ENCODE peak calls at places on chromosomes 3 and 15, in six cellular contexts. T, W, N, M, G and I are unnamed samples.
A peak's percentile ranks its signal among the peaks of the same experiment; 100 is the strongest.

GRCh38 chr3:195908439-195909293 is at the start of gene TNK2:
- DNase-seq in W (no peak), N (no peak), T (no peak), G (peak; percentile 50), M (peak; percentile 33), I (peak; percentile 55)

GRCh38 chr3:148816971-148817519 is 10.6 kb upstream of the CPB1 start:
- DNase-seq in T (no peak), W (no peak), M (no peak), G (no peak), N (no peak), I (no peak)

GRCh38 chr15:65414841-65415621 is 7.7 kb downstream of the IGDCC4 start:
- DNase-seq in W (peak; percentile 89), N (no peak), M (no peak), T (no peak), G (no peak), I (peak; percentile 63)

GRCh38 chr3:61574854-61575253 is 13.5 kb downstream of the PTPRG start:
- DNase-seq in M (no peak), N (no peak), T (no peak), W (no peak), G (no peak), I (no peak)

GRCh38 chr15:80846416-80846815 is 67.2 kb downstream of the CEMIP start:
- DNase-seq in N (no peak), M (no peak), T (no peak), W (no peak), G (no peak), I (no peak)

GRCh38 chr15:101244039-101244781 is 7.6 kb downstream of the CHSY1 start:
- DNase-seq in W (no peak), N (no peak), T (no peak), M (no peak), G (no peak), I (no peak)

GRCh38 chr15:49190586-49190985 is 20.5 kb downstream of the GALK2 start:
- DNase-seq in N (no peak), T (no peak), G (no peak), W (no peak), M (no peak), I (peak; percentile 41)

GRCh38 chr3:43221076-43221475 is 65.3 kb upstream of the SNRK start:
- DNase-seq in T (no peak), N (no peak), M (no peak), W (no peak), G (no peak), I (no peak)

GRCh38 chr3:147420361-147421183 is 11.4 kb downstream of the ZIC1 start:
- DNase-seq in N (no peak), W (no peak), G (no peak), T (no peak), M (no peak), I (no peak)

GRCh38 chr3:150945226-150945625 is 27.3 kb downstream of the CLRN1 start:
- DNase-seq in M (no peak), T (no peak), G (no peak), W (no peak), N (peak; percentile 17), I (no peak)

GRCh38 chr3:23567917-23568316 is 237.8 kb upstream of the UBE2E1 start:
- DNase-seq in W (no peak), T (no peak), N (no peak), M (no peak), G (no peak), I (no peak)

DNA sequence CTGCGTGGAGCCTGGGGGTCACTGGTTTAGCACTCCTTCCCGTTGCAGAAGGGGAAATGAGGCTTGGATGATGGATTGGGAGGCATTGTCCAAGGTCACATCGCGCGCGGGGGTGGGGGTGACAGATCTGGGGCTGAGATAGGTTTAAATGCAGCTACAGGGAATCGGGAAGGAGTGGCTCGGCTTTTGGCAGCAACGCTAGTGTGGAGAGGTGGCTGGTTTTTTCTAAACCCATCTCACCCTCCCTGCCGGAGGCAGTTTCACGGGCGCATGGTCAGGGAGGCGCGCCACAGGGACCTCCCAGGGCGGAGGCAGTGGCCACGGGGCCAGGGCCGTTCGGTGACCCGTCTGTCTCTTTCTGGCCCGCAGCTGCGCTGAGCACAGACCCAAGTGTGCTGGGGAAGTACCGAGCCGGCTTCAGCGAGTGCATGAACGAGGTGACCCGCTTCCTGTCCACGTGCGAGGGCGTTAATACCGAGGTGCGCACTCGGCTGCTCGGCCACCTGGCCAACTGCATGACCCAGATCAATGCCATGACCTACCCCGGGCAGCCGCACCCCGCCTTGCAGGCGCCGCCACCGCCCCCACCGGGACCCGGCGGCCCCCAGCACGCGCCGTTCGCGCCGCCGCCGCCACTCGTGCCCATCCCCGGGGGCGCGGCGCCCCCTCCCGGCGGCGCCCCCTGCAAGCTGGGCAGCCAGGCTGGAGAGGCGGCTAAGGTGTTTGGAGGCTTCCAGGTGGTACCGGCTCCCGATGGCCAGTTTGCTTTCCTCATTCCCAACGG is 1.6 kb downstream of the HES1 start:
- DNase-seq in N (peak; percentile 41), M (peak; percentile 21), G (peak; percentile 60), T (peak; percentile 65), W (peak; percentile 35), I (peak; percentile 39)
- H3K4me1 ChIP-seq in N (peaks cover 44% of the 10 kb centered on the region), M (peaks cover 49% of the 10 kb centered on the region), G (peaks cover 43% of the 10 kb centered on the region), T (peaks cover 11% of the 10 kb centered on the region), W (peaks cover 17% of the 10 kb centered on the region), I (peaks cover 63% of the 10 kb centered on the region)

GRCh38 chr15:43795197-43795596 is 3.1 kb downstream of the SERF2 start:
- DNase-seq in T (no peak), M (no peak), W (no peak), N (no peak), G (no peak), I (no peak)
- H3K4me1 ChIP-seq in T (peaks cover 11% of the 10 kb centered on the region), M (peaks cover 44% of the 10 kb centered on the region), W (peaks cover 9% of the 10 kb centered on the region), N (peaks cover 30% of the 10 kb centered on the region), G (peaks cover 47% of the 10 kb centered on the region), I (peaks cover 15% of the 10 kb centered on the region)

DNA sequence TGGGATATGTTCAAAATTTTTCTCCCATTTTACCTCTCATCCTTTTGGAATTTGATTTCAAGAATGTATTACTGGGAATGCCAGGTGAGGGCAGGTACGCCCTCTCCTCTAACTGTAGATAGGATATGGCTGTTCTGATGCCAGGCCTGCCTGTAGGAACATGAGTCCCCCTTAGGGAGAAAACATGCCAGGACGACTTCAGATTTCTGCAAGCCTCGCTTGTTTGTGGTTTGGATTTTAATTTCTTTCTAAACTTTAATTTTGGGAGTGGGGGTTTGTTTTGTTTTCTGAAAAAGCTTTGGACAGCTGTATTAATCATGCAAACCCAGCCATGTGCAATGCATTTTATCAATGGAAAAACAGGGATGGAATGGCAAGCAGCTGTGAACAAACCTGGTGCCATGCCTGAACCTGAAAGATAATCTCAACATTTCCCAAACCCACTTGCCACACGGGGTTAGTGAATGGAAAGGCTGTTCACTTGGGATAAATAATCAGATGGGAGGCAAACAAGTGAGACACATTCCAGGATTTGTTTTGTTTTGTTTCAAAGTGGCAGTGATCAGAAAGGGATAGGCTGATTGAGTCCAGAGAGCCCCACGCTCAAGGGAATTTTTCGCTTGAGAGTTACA is 207.6 kb downstream of the GAP43 start:
- DNase-seq in N (no peak), M (no peak), T (no peak), W (no peak), G (no peak), I (no peak)
- H3K4me1 ChIP-seq in N (no peaks in the 10 kb centered on the region), M (no peaks in the 10 kb centered on the region), T (no peaks in the 10 kb centered on the region), W (no peaks in the 10 kb centered on the region), G (no peaks in the 10 kb centered on the region), I (no peaks in the 10 kb centered on the region)

GRCh38 chr15:63524316-63525015 is 20.1 kb downstream of the USP3 start:
- DNase-seq in T (no peak), W (no peak), M (no peak), N (no peak), G (no peak), I (no peak)
- H3K4me1 ChIP-seq in T (no peaks in the 10 kb centered on the region), W (no peaks in the 10 kb centered on the region), M (peaks cover 76% of the 10 kb centered on the region), N (peaks cover 18% of the 10 kb centered on the region), G (peaks cover 50% of the 10 kb centered on the region), I (peaks cover 7% of the 10 kb centered on the region)

GRCh38 chr3:37964716-37965115 is 25.9 kb upstream of the VILL start:
- DNase-seq in M (no peak), T (no peak), N (no peak), G (no peak), W (no peak), I (no peak)
- H3K4me1 ChIP-seq in M (no peaks in the 10 kb centered on the region), T (no peaks in the 10 kb centered on the region), N (peaks cover 31% of the 10 kb centered on the region), G (no peaks in the 10 kb centered on the region), W (peaks cover 4% of the 10 kb centered on the region), I (no peaks in the 10 kb centered on the region)

DNA sequence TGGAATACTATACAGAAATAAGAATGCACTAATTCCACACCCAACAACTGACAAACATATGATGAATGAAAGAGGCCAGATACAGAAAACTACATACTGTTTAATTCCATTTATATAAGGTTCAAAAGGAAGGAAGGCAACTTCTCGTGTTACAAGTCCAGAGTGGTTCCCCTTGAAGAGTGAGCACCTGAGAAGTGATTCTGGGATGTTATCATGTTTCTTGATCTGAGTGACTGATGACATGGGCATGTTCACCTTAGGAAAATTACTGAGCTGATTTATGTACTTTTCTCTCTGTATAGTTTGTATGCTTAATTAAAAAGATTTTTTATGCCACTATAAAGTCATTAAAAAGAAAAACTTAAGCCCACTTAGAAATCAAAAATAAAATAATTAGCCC is 13.6 kb downstream of the CCDC12 start:
- DNase-seq in G (no peak), T (no peak), M (no peak), W (no peak), N (no peak), I (no peak)
- H3K4me1 ChIP-seq in G (peaks cover 28% of the 10 kb centered on the region), T (peaks cover 15% of the 10 kb centered on the region), M (peaks cover 64% of the 10 kb centered on the region), W (peaks cover 16% of the 10 kb centered on the region), N (peaks cover 37% of the 10 kb centered on the region), I (peaks cover 5% of the 10 kb centered on the region)

GRCh38 chr3:46978985-46979944 is at the start of gene NBEAL2:
- DNase-seq in T (peak; percentile 94), G (peak; percentile 95), W (peak; percentile 85), N (peak; percentile 87), M (peak; percentile 93), I (peak; percentile 99)
- H3K4me1 ChIP-seq in T (peaks cover 8% of the 10 kb centered on the region), G (peaks cover 37% of the 10 kb centered on the region), W (peaks cover 20% of the 10 kb centered on the region), N (peaks cover 23% of the 10 kb centered on the region), M (peaks cover 52% of the 10 kb centered on the region), I (peaks cover 12% of the 10 kb centered on the region)

GRCh38 chr3:72303926-72304325 is 519.0 kb upstream of the PROK2 start:
- DNase-seq in T (no peak), G (no peak), M (no peak), W (peak; percentile 51), N (no peak), I (peak; percentile 36)
- H3K4me1 ChIP-seq in T (no peaks in the 10 kb centered on the region), G (peaks cover 8% of the 10 kb centered on the region), M (no peaks in the 10 kb centered on the region), W (peaks cover 10% of the 10 kb centered on the region), N (no peaks in the 10 kb centered on the region), I (no peaks in the 10 kb centered on the region)

GRCh38 chr15:66716668-66717025 is 14.6 kb downstream of the SMAD6 start:
- DNase-seq in W (no peak), M (no peak), G (no peak), N (no peak), T (no peak), I (no peak)
- H3K4me1 ChIP-seq in W (peaks cover 36% of the 10 kb centered on the region), M (no peaks in the 10 kb centered on the region), G (peaks cover 35% of the 10 kb centered on the region), N (peaks cover 20% of the 10 kb centered on the region), T (no peaks in the 10 kb centered on the region), I (peaks cover 10% of the 10 kb centered on the region)